ENCODE peak calls at places on chromosome 12, in four cellular contexts. One of them, this sample, is unnamed.

GRCh38 chr12:101051151-101051550 is 158.9 kb downstream of the SLC5A8 start:
- DNase-seq in stimulated activated CD8-positive, alpha-beta memory T cell treated with anti-CD3 and anti-CD28 coated beads, Interleukin-2, amount 100 ng/mL, for 1 hour: no peak
- DNase-seq in activated CD4-positive, alpha-beta T cell treated with anti-CD3 and anti-CD28 coated beads for 1 hour: no peak
- DNase-seq in IMR-90: no peak
- DNase-seq in this sample: no peak

GRCh38 chr12:95146767-95147166 is 70.5 kb downstream of the FGD6 start:
- DNase-seq in IMR-90: no peak
- DNase-seq in activated CD4-positive, alpha-beta T cell treated with anti-CD3 and anti-CD28 coated beads for 1 hour: no peak
- DNase-seq in stimulated activated CD8-positive, alpha-beta memory T cell treated with anti-CD3 and anti-CD28 coated beads, Interleukin-2, amount 100 ng/mL, for 1 hour: no peak
- DNase-seq in this sample: no peak

GRCh38 chr12:125203145-125203765 is 138.0 kb downstream of the AACS start:
- DNase-seq in stimulated activated CD8-positive, alpha-beta memory T cell treated with anti-CD3 and anti-CD28 coated beads, Interleukin-2, amount 100 ng/mL, for 1 hour: no peak
- DNase-seq in activated CD4-positive, alpha-beta T cell treated with anti-CD3 and anti-CD28 coated beads for 1 hour: no peak
- DNase-seq in IMR-90: no peak
- DNase-seq in this sample: no peak

GRCh38 chr12:20183563-20183962 is 184.8 kb upstream of the PDE3A start:
- DNase-seq in IMR-90: peak; percentile 70
- DNase-seq in stimulated activated CD8-positive, alpha-beta memory T cell treated with anti-CD3 and anti-CD28 coated beads, Interleukin-2, amount 100 ng/mL, for 1 hour: no peak
- DNase-seq in activated CD4-positive, alpha-beta T cell treated with anti-CD3 and anti-CD28 coated beads for 1 hour: no peak
- DNase-seq in this sample: no peak

GRCh38 chr12:112570096-112570495 is 151.3 kb downstream of the PTPN11 start:
- DNase-seq in IMR-90: no peak
- DNase-seq in stimulated activated CD8-positive, alpha-beta memory T cell treated with anti-CD3 and anti-CD28 coated beads, Interleukin-2, amount 100 ng/mL, for 1 hour: no peak
- DNase-seq in activated CD4-positive, alpha-beta T cell treated with anti-CD3 and anti-CD28 coated beads for 1 hour: no peak
- DNase-seq in this sample: no peak

GRCh38 chr12:66964629-66965028 is 285.8 kb upstream of the GRIP1 start:
- DNase-seq in stimulated activated CD8-positive, alpha-beta memory T cell treated with anti-CD3 and anti-CD28 coated beads, Interleukin-2, amount 100 ng/mL, for 1 hour: peak; percentile 21
- DNase-seq in activated CD4-positive, alpha-beta T cell treated with anti-CD3 and anti-CD28 coated beads for 1 hour: no peak
- DNase-seq in IMR-90: no peak
- DNase-seq in this sample: peak; percentile 79

GRCh38 chr12:28742791-28743190 is 406.3 kb upstream of the FAR2 start:
- DNase-seq in stimulated activated CD8-positive, alpha-beta memory T cell treated with anti-CD3 and anti-CD28 coated beads, Interleukin-2, amount 100 ng/mL, for 1 hour: no peak
- DNase-seq in IMR-90: peak; percentile 42
- DNase-seq in activated CD4-positive, alpha-beta T cell treated with anti-CD3 and anti-CD28 coated beads for 1 hour: no peak
- DNase-seq in this sample: peak; percentile 35

GRCh38 chr12:110813298-110813697 is 33.5 kb upstream of the CCDC63 start:
- DNase-seq in IMR-90: no peak
- DNase-seq in activated CD4-positive, alpha-beta T cell treated with anti-CD3 and anti-CD28 coated beads for 1 hour: no peak
- DNase-seq in stimulated activated CD8-positive, alpha-beta memory T cell treated with anti-CD3 and anti-CD28 coated beads, Interleukin-2, amount 100 ng/mL, for 1 hour: no peak
- DNase-seq in this sample: no peak

GRCh38 chr12:122880668-122881067 is 15.3 kb downstream of the VPS37B start:
- DNase-seq in stimulated activated CD8-positive, alpha-beta memory T cell treated with anti-CD3 and anti-CD28 coated beads, Interleukin-2, amount 100 ng/mL, for 1 hour: no peak
- DNase-seq in IMR-90: peak; percentile 51
- DNase-seq in activated CD4-positive, alpha-beta T cell treated with anti-CD3 and anti-CD28 coated beads for 1 hour: no peak
- DNase-seq in this sample: no peak

GRCh38 chr12:123942277-123942653 is 30.4 kb downstream of the CCDC92 start:
- DNase-seq in activated CD4-positive, alpha-beta T cell treated with anti-CD3 and anti-CD28 coated beads for 1 hour: no peak
- DNase-seq in IMR-90: peak; percentile 90
- DNase-seq in stimulated activated CD8-positive, alpha-beta memory T cell treated with anti-CD3 and anti-CD28 coated beads, Interleukin-2, amount 100 ng/mL, for 1 hour: no peak
- DNase-seq in this sample: peak; percentile 9

GRCh38 chr12:2609020-2609419 is 185.8 kb upstream of the FKBP4 start:
- DNase-seq in stimulated activated CD8-positive, alpha-beta memory T cell treated with anti-CD3 and anti-CD28 coated beads, Interleukin-2, amount 100 ng/mL, for 1 hour: no peak
- DNase-seq in activated CD4-positive, alpha-beta T cell treated with anti-CD3 and anti-CD28 coated beads for 1 hour: no peak
- DNase-seq in IMR-90: no peak
- DNase-seq in this sample: no peak

GRCh38 chr12:2890001-2890387 is 697 bp upstream of the TULP3 start:
- DNase-seq in activated CD4-positive, alpha-beta T cell treated with anti-CD3 and anti-CD28 coated beads for 1 hour: no peak
- DNase-seq in IMR-90: no peak
- DNase-seq in stimulated activated CD8-positive, alpha-beta memory T cell treated with anti-CD3 and anti-CD28 coated beads, Interleukin-2, amount 100 ng/mL, for 1 hour: no peak
- DNase-seq in this sample: no peak

GRCh38 chr12:75603475-75603874 is 92.1 kb upstream of the KRR1 start:
- DNase-seq in activated CD4-positive, alpha-beta T cell treated with anti-CD3 and anti-CD28 coated beads for 1 hour: no peak
- DNase-seq in IMR-90: no peak
- DNase-seq in stimulated activated CD8-positive, alpha-beta memory T cell treated with anti-CD3 and anti-CD28 coated beads, Interleukin-2, amount 100 ng/mL, for 1 hour: no peak
- DNase-seq in this sample: peak; percentile 13

GRCh38 chr12:120872487-120872886 is 31.7 kb downstream of the SPPL3 start:
- DNase-seq in stimulated activated CD8-positive, alpha-beta memory T cell treated with anti-CD3 and anti-CD28 coated beads, Interleukin-2, amount 100 ng/mL, for 1 hour: no peak
- DNase-seq in IMR-90: no peak
- DNase-seq in activated CD4-positive, alpha-beta T cell treated with anti-CD3 and anti-CD28 coated beads for 1 hour: no peak
- DNase-seq in this sample: no peak